ENCODE peak calls at places on chromosome 3, in four cellular contexts. One of them, this sample, is unnamed.

GRCh38 chr3:36147934-36148333 is 232.4 kb upstream of the STAC start:
- DNase-seq in cardiac muscle cell: no peak
- DNase-seq in hypothalamus: no peak
- DNase-seq in KBM-7: no peak
- DNase-seq in this sample: no peak

GRCh38 chr3:132629928-132630327 is 29.7 kb downstream of the ACAD11 start:
- DNase-seq in cardiac muscle cell: peak
- DNase-seq in hypothalamus: no peak
- DNase-seq in KBM-7: no peak
- DNase-seq in this sample: peak

GRCh38 chr3:56025316-56025715 is 443.0 kb downstream of the ERC2 start:
- DNase-seq in cardiac muscle cell: peak
- DNase-seq in hypothalamus: no peak
- DNase-seq in KBM-7: no peak
- DNase-seq in this sample: no peak

GRCh38 chr3:36562945-36563344 is 182.6 kb downstream of the STAC start:
- DNase-seq in cardiac muscle cell: no peak
- DNase-seq in hypothalamus: no peak
- DNase-seq in KBM-7: no peak
- DNase-seq in this sample: no peak

GRCh38 chr3:11306815-11307589 is 34.8 kb downstream of the ATG7 start:
- DNase-seq in cardiac muscle cell: peak
- DNase-seq in hypothalamus: no peak
- DNase-seq in KBM-7: no peak
- DNase-seq in this sample: no peak

GRCh38 chr3:77913524-77914174 is 873.8 kb downstream of the ROBO2 start:
- DNase-seq in cardiac muscle cell: no peak
- DNase-seq in hypothalamus: no peak
- DNase-seq in KBM-7: no peak
- DNase-seq in this sample: no peak

GRCh38 chr3:40771112-40771511 is 246.4 kb downstream of the ZNF621 start:
- DNase-seq in cardiac muscle cell: no peak
- DNase-seq in hypothalamus: no peak
- DNase-seq in KBM-7: no peak
- DNase-seq in this sample: no peak

GRCh38 chr3:16200411-16200810 is 25.9 kb downstream of the GALNT15 start:
- DNase-seq in cardiac muscle cell: no peak
- DNase-seq in hypothalamus: no peak
- DNase-seq in KBM-7: no peak
- DNase-seq in this sample: no peak

GRCh38 chr3:133965033-133965570 is 64.6 kb downstream of the SLCO2A1 start:
- DNase-seq in cardiac muscle cell: peak
- DNase-seq in hypothalamus: no peak
- DNase-seq in KBM-7: peak
- DNase-seq in this sample: no peak

GRCh38 chr3:157662171-157662570 is 159.0 kb upstream of the VEPH1 start:
- DNase-seq in cardiac muscle cell: no peak
- DNase-seq in hypothalamus: no peak
- DNase-seq in KBM-7: no peak
- DNase-seq in this sample: no peak

GRCh38 chr3:112980080-112980479 is 5.2 kb upstream of the CD200R1 start:
- DNase-seq in cardiac muscle cell: no peak
- DNase-seq in hypothalamus: no peak
- DNase-seq in KBM-7: no peak
- DNase-seq in this sample: no peak

GRCh38 chr3:188205992-188206416 is 52.0 kb downstream of the LPP start:
- DNase-seq in cardiac muscle cell: no peak
- DNase-seq in hypothalamus: no peak
- DNase-seq in KBM-7: no peak
- DNase-seq in this sample: no peak

GRCh38 chr3:174193559-174193958 is 665.6 kb upstream of the NAALADL2 start:
- DNase-seq in cardiac muscle cell: no peak
- DNase-seq in hypothalamus: no peak
- DNase-seq in KBM-7: no peak
- DNase-seq in this sample: no peak

GRCh38 chr3:73542127-73542526 is 82.6 kb downstream of the PDZRN3 start:
- DNase-seq in cardiac muscle cell: no peak
- DNase-seq in hypothalamus: no peak
- DNase-seq in KBM-7: no peak
- DNase-seq in this sample: no peak

GRCh38 chr3:27712136-27713065 is 9.7 kb downstream of the EOMES start:
- DNase-seq in cardiac muscle cell: peak
- DNase-seq in hypothalamus: peak
- DNase-seq in KBM-7: peak
- DNase-seq in this sample: peak

GRCh38 chr3:173709026-173709425 is 311.5 kb downstream of the NLGN1 start:
- DNase-seq in cardiac muscle cell: peak
- DNase-seq in hypothalamus: no peak
- DNase-seq in KBM-7: no peak
- DNase-seq in this sample: no peak

GRCh38 chr3:123080864-123081562 is 14.2 kb downstream of the PDIA5 start:
- DNase-seq in cardiac muscle cell: no peak
- DNase-seq in hypothalamus: no peak
- DNase-seq in KBM-7: peak
- DNase-seq in this sample: no peak

GRCh38 chr3:7543294-7543693 is 682.4 kb downstream of the GRM7 start:
- DNase-seq in cardiac muscle cell: peak
- DNase-seq in hypothalamus: no peak
- DNase-seq in KBM-7: no peak
- DNase-seq in this sample: no peak

GRCh38 chr3:141192345-141192744 is 39.3 kb upstream of the PXYLP1 start:
- DNase-seq in cardiac muscle cell: peak
- DNase-seq in hypothalamus: peak
- DNase-seq in KBM-7: peak
- DNase-seq in this sample: peak

GRCh38 chr3:41224120-41224806 is 25.0 kb downstream of the CTNNB1 start:
- DNase-seq in cardiac muscle cell: peak
- DNase-seq in hypothalamus: no peak
- DNase-seq in KBM-7: no peak
- DNase-seq in this sample: peak

GRCh38 chr3:30984855-30985793 is 90.7 kb upstream of the GADL1 start:
- DNase-seq in cardiac muscle cell: peak
- DNase-seq in hypothalamus: no peak
- DNase-seq in KBM-7: no peak
- DNase-seq in this sample: no peak

GRCh38 chr3:69541059-69541471 is 155.2 kb upstream of the FRMD4B start:
- DNase-seq in cardiac muscle cell: no peak
- DNase-seq in hypothalamus: no peak
- DNase-seq in KBM-7: no peak
- DNase-seq in this sample: no peak

GRCh38 chr3:16738451-16738850 is 133.2 kb upstream of the DAZL start:
- DNase-seq in cardiac muscle cell: no peak
- DNase-seq in hypothalamus: no peak
- DNase-seq in KBM-7: no peak
- DNase-seq in this sample: no peak

GRCh38 chr3:49707113-49707480 is 12.4 kb downstream of the AMIGO3 start:
- DNase-seq in cardiac muscle cell: no peak
- DNase-seq in hypothalamus: no peak
- DNase-seq in KBM-7: no peak
- DNase-seq in this sample: no peak

GRCh38 chr3:46422617-46423016 is 15.6 kb downstream of the CCRL2 start:
- DNase-seq in cardiac muscle cell: no peak
- DNase-seq in hypothalamus: no peak
- DNase-seq in KBM-7: no peak
- DNase-seq in this sample: no peak

GRCh38 chr3:148158210-148158609 is 539.5 kb upstream of the AGTR1 start:
- DNase-seq in cardiac muscle cell: peak
- DNase-seq in hypothalamus: no peak
- DNase-seq in KBM-7: no peak
- DNase-seq in this sample: peak

GRCh38 chr3:154522031-154522430 is 92.0 kb upstream of the GPR149 start:
- DNase-seq in cardiac muscle cell: no peak
- DNase-seq in hypothalamus: no peak
- DNase-seq in KBM-7: peak
- DNase-seq in this sample: no peak

GRCh38 chr3:72144773-72145505 is 360.0 kb upstream of the PROK2 start:
- DNase-seq in cardiac muscle cell: no peak
- DNase-seq in hypothalamus: no peak
- DNase-seq in KBM-7: peak
- DNase-seq in this sample: no peak

GRCh38 chr3:50673937-50674336 is 790 bp upstream of the DOCK3 start:
- DNase-seq in cardiac muscle cell: no peak
- DNase-seq in hypothalamus: no peak
- DNase-seq in KBM-7: peak
- DNase-seq in this sample: no peak

GRCh38 chr3:190174471-190174870 is 53.8 kb upstream of the P3H2 start:
- DNase-seq in cardiac muscle cell: no peak
- DNase-seq in hypothalamus: no peak
- DNase-seq in KBM-7: no peak
- DNase-seq in this sample: no peak

GRCh38 chr3:13263770-13264467 is 156.2 kb downstream of the NUP210 start:
- DNase-seq in cardiac muscle cell: no peak
- DNase-seq in hypothalamus: no peak
- DNase-seq in KBM-7: no peak
- DNase-seq in this sample: no peak

GRCh38 chr3:122415104-122415744 is 638 bp downstream of the WDR5B start:
- DNase-seq in cardiac muscle cell: peak
- DNase-seq in hypothalamus: no peak
- DNase-seq in KBM-7: peak
- DNase-seq in this sample: peak

GRCh38 chr3:23206371-23206770 is 3.2 kb downstream of the UBE2E2 start:
- DNase-seq in cardiac muscle cell: no peak
- DNase-seq in hypothalamus: no peak
- DNase-seq in KBM-7: no peak
- DNase-seq in this sample: no peak

GRCh38 chr3:197367081-197367780 is 68.8 kb upstream of the DLG1 start:
- DNase-seq in cardiac muscle cell: peak
- DNase-seq in hypothalamus: no peak
- DNase-seq in KBM-7: no peak
- DNase-seq in this sample: peak

GRCh38 chr3:61202086-61202485 is 49.2 kb downstream of the FHIT start:
- DNase-seq in cardiac muscle cell: no peak
- DNase-seq in hypothalamus: no peak
- DNase-seq in KBM-7: no peak
- DNase-seq in this sample: no peak

GRCh38 chr3:195522254-195523023 is 20.7 kb downstream of the PPP1R2 start:
- DNase-seq in cardiac muscle cell: peak
- DNase-seq in hypothalamus: no peak
- DNase-seq in KBM-7: peak
- DNase-seq in this sample: no peak

GRCh38 chr3:58529516-58530353 is 7.3 kb downstream of the ACOX2 start:
- DNase-seq in cardiac muscle cell: peak
- DNase-seq in hypothalamus: no peak
- DNase-seq in KBM-7: peak
- DNase-seq in this sample: no peak